ENCODE peak calls at places on chromosomes 12 and 14, in seven cellular contexts. One of them, this sample, is unnamed.

GRCh38 chr12:48572326-48572725 is 2.5 kb upstream of the LALBA start:
- DNase-seq in stromal cell of bone marrow: no peak
- DNase-seq in pulmonary artery endothelial cell: no peak
- DNase-seq in progenitor cell of endocrine pancreas: no peak
- DNase-seq in naive thymus-derived CD8-positive, alpha-beta T cell: no peak
- DNase-seq in stimulated activated CD4-positive, alpha-beta T cell treated with anti-CD3 and anti-CD28 coated beads, Interleukin-1b, Interleukin-23, amount 100 ng/mL, for 4 hours: no peak
- DNase-seq in kidney tubule cell: no peak
- DNase-seq in this sample: no peak

GRCh38 chr14:99758121-99758871 is 34.9 kb upstream of the EML1 start:
- DNase-seq in pulmonary artery endothelial cell: no peak
- DNase-seq in kidney tubule cell: peak
- DNase-seq in stimulated activated CD4-positive, alpha-beta T cell treated with anti-CD3 and anti-CD28 coated beads, Interleukin-1b, Interleukin-23, amount 100 ng/mL, for 4 hours: no peak
- DNase-seq in stromal cell of bone marrow: peak
- DNase-seq in naive thymus-derived CD8-positive, alpha-beta T cell: no peak
- DNase-seq in progenitor cell of endocrine pancreas: no peak
- DNase-seq in this sample: no peak

GRCh38 chr12:28954333-28954732 is 194.7 kb upstream of the FAR2 start:
- DNase-seq in naive thymus-derived CD8-positive, alpha-beta T cell: no peak
- DNase-seq in progenitor cell of endocrine pancreas: no peak
- DNase-seq in stimulated activated CD4-positive, alpha-beta T cell treated with anti-CD3 and anti-CD28 coated beads, Interleukin-1b, Interleukin-23, amount 100 ng/mL, for 4 hours: no peak
- DNase-seq in stromal cell of bone marrow: no peak
- DNase-seq in pulmonary artery endothelial cell: no peak
- DNase-seq in kidney tubule cell: no peak
- DNase-seq in this sample: no peak

GRCh38 chr12:24815087-24815423 is 133.8 kb downstream of the BCAT1 start:
- DNase-seq in pulmonary artery endothelial cell: no peak
- DNase-seq in progenitor cell of endocrine pancreas: no peak
- DNase-seq in stimulated activated CD4-positive, alpha-beta T cell treated with anti-CD3 and anti-CD28 coated beads, Interleukin-1b, Interleukin-23, amount 100 ng/mL, for 4 hours: no peak
- DNase-seq in naive thymus-derived CD8-positive, alpha-beta T cell: no peak
- DNase-seq in stromal cell of bone marrow: no peak
- DNase-seq in kidney tubule cell: no peak
- DNase-seq in this sample: no peak

GRCh38 chr12:81558031-81558430 is 201.1 kb downstream of the PPFIA2 start:
- DNase-seq in kidney tubule cell: no peak
- DNase-seq in stromal cell of bone marrow: peak
- DNase-seq in stimulated activated CD4-positive, alpha-beta T cell treated with anti-CD3 and anti-CD28 coated beads, Interleukin-1b, Interleukin-23, amount 100 ng/mL, for 4 hours: no peak
- DNase-seq in pulmonary artery endothelial cell: no peak
- DNase-seq in progenitor cell of endocrine pancreas: no peak
- DNase-seq in naive thymus-derived CD8-positive, alpha-beta T cell: no peak
- DNase-seq in this sample: no peak

GRCh38 chr14:21191809-21192446 is 36.1 kb upstream of the OR5AU1 start:
- DNase-seq in naive thymus-derived CD8-positive, alpha-beta T cell: peak
- DNase-seq in progenitor cell of endocrine pancreas: peak
- DNase-seq in pulmonary artery endothelial cell: no peak
- DNase-seq in stimulated activated CD4-positive, alpha-beta T cell treated with anti-CD3 and anti-CD28 coated beads, Interleukin-1b, Interleukin-23, amount 100 ng/mL, for 4 hours: peak
- DNase-seq in stromal cell of bone marrow: peak
- DNase-seq in kidney tubule cell: peak
- DNase-seq in this sample: peak

GRCh38 chr12:110920324-110920910 is at the start of gene MYL2:
- DNase-seq in pulmonary artery endothelial cell: no peak
- DNase-seq in stromal cell of bone marrow: no peak
- DNase-seq in progenitor cell of endocrine pancreas: no peak
- DNase-seq in stimulated activated CD4-positive, alpha-beta T cell treated with anti-CD3 and anti-CD28 coated beads, Interleukin-1b, Interleukin-23, amount 100 ng/mL, for 4 hours: no peak
- DNase-seq in naive thymus-derived CD8-positive, alpha-beta T cell: no peak
- DNase-seq in kidney tubule cell: no peak
- DNase-seq in this sample: no peak

GRCh38 chr12:32612658-32613614 is 66.2 kb upstream of the DNM1L start:
- DNase-seq in progenitor cell of endocrine pancreas: no peak
- DNase-seq in pulmonary artery endothelial cell: no peak
- DNase-seq in stromal cell of bone marrow: no peak
- DNase-seq in stimulated activated CD4-positive, alpha-beta T cell treated with anti-CD3 and anti-CD28 coated beads, Interleukin-1b, Interleukin-23, amount 100 ng/mL, for 4 hours: no peak
- DNase-seq in naive thymus-derived CD8-positive, alpha-beta T cell: no peak
- DNase-seq in kidney tubule cell: no peak
- DNase-seq in this sample: no peak

GRCh38 chr12:54991161-54991991 is 6.8 kb upstream of the TESPA1 start:
- DNase-seq in naive thymus-derived CD8-positive, alpha-beta T cell: no peak
- DNase-seq in pulmonary artery endothelial cell: no peak
- DNase-seq in kidney tubule cell: peak
- DNase-seq in stromal cell of bone marrow: no peak
- DNase-seq in stimulated activated CD4-positive, alpha-beta T cell treated with anti-CD3 and anti-CD28 coated beads, Interleukin-1b, Interleukin-23, amount 100 ng/mL, for 4 hours: no peak
- DNase-seq in progenitor cell of endocrine pancreas: no peak
- DNase-seq in this sample: no peak

GRCh38 chr12:109549613-109550309 is 23.5 kb downstream of the MMAB start:
- DNase-seq in pulmonary artery endothelial cell: no peak
- DNase-seq in naive thymus-derived CD8-positive, alpha-beta T cell: peak
- DNase-seq in stimulated activated CD4-positive, alpha-beta T cell treated with anti-CD3 and anti-CD28 coated beads, Interleukin-1b, Interleukin-23, amount 100 ng/mL, for 4 hours: no peak
- DNase-seq in progenitor cell of endocrine pancreas: no peak
- DNase-seq in kidney tubule cell: no peak
- DNase-seq in stromal cell of bone marrow: no peak
- DNase-seq in this sample: no peak

GRCh38 chr12:18383203-18383602 is 121.9 kb downstream of the PIK3C2G start:
- DNase-seq in naive thymus-derived CD8-positive, alpha-beta T cell: no peak
- DNase-seq in pulmonary artery endothelial cell: no peak
- DNase-seq in progenitor cell of endocrine pancreas: no peak
- DNase-seq in stimulated activated CD4-positive, alpha-beta T cell treated with anti-CD3 and anti-CD28 coated beads, Interleukin-1b, Interleukin-23, amount 100 ng/mL, for 4 hours: no peak
- DNase-seq in kidney tubule cell: peak
- DNase-seq in stromal cell of bone marrow: peak
- DNase-seq in this sample: no peak

GRCh38 chr14:50085570-50086315 is 30.6 kb downstream of the VCPKMT start:
- DNase-seq in naive thymus-derived CD8-positive, alpha-beta T cell: no peak
- DNase-seq in progenitor cell of endocrine pancreas: no peak
- DNase-seq in pulmonary artery endothelial cell: no peak
- DNase-seq in stromal cell of bone marrow: peak
- DNase-seq in stimulated activated CD4-positive, alpha-beta T cell treated with anti-CD3 and anti-CD28 coated beads, Interleukin-1b, Interleukin-23, amount 100 ng/mL, for 4 hours: no peak
- DNase-seq in kidney tubule cell: peak
- DNase-seq in this sample: no peak

GRCh38 chr12:101750152-101750551 is 10.9 kb upstream of the SYCP3 start:
- DNase-seq in kidney tubule cell: no peak
- DNase-seq in stimulated activated CD4-positive, alpha-beta T cell treated with anti-CD3 and anti-CD28 coated beads, Interleukin-1b, Interleukin-23, amount 100 ng/mL, for 4 hours: no peak
- DNase-seq in progenitor cell of endocrine pancreas: no peak
- DNase-seq in stromal cell of bone marrow: no peak
- DNase-seq in pulmonary artery endothelial cell: no peak
- DNase-seq in naive thymus-derived CD8-positive, alpha-beta T cell: no peak
- DNase-seq in this sample: no peak

GRCh38 chr14:81784084-81784483 is 250.4 kb upstream of the SEL1L start:
- DNase-seq in pulmonary artery endothelial cell: no peak
- DNase-seq in stromal cell of bone marrow: peak
- DNase-seq in progenitor cell of endocrine pancreas: no peak
- DNase-seq in kidney tubule cell: peak
- DNase-seq in stimulated activated CD4-positive, alpha-beta T cell treated with anti-CD3 and anti-CD28 coated beads, Interleukin-1b, Interleukin-23, amount 100 ng/mL, for 4 hours: no peak
- DNase-seq in naive thymus-derived CD8-positive, alpha-beta T cell: no peak
- DNase-seq in this sample: no peak

GRCh38 chr14:92748259-92749016 is at the start of gene LGMN:
- DNase-seq in pulmonary artery endothelial cell: peak
- DNase-seq in stimulated activated CD4-positive, alpha-beta T cell treated with anti-CD3 and anti-CD28 coated beads, Interleukin-1b, Interleukin-23, amount 100 ng/mL, for 4 hours: peak
- DNase-seq in kidney tubule cell: peak
- DNase-seq in stromal cell of bone marrow: peak
- DNase-seq in progenitor cell of endocrine pancreas: peak
- DNase-seq in naive thymus-derived CD8-positive, alpha-beta T cell: peak
- DNase-seq in this sample: peak

GRCh38 chr12:96364092-96364700 is 36.0 kb downstream of the CDK17 start:
- DNase-seq in pulmonary artery endothelial cell: no peak
- DNase-seq in kidney tubule cell: no peak
- DNase-seq in stimulated activated CD4-positive, alpha-beta T cell treated with anti-CD3 and anti-CD28 coated beads, Interleukin-1b, Interleukin-23, amount 100 ng/mL, for 4 hours: no peak
- DNase-seq in naive thymus-derived CD8-positive, alpha-beta T cell: no peak
- DNase-seq in stromal cell of bone marrow: no peak
- DNase-seq in progenitor cell of endocrine pancreas: no peak
- DNase-seq in this sample: no peak

GRCh38 chr14:69105326-69105725 is 47.6 kb downstream of the DCAF5 start:
- DNase-seq in naive thymus-derived CD8-positive, alpha-beta T cell: no peak
- DNase-seq in pulmonary artery endothelial cell: peak
- DNase-seq in kidney tubule cell: peak
- DNase-seq in stimulated activated CD4-positive, alpha-beta T cell treated with anti-CD3 and anti-CD28 coated beads, Interleukin-1b, Interleukin-23, amount 100 ng/mL, for 4 hours: no peak
- DNase-seq in progenitor cell of endocrine pancreas: no peak
- DNase-seq in stromal cell of bone marrow: peak
- DNase-seq in this sample: no peak

GRCh38 chr12:52203126-52203921 is 11.5 kb upstream of the KRT80 start:
- DNase-seq in progenitor cell of endocrine pancreas: no peak
- DNase-seq in pulmonary artery endothelial cell: no peak
- DNase-seq in stromal cell of bone marrow: peak
- DNase-seq in kidney tubule cell: peak
- DNase-seq in stimulated activated CD4-positive, alpha-beta T cell treated with anti-CD3 and anti-CD28 coated beads, Interleukin-1b, Interleukin-23, amount 100 ng/mL, for 4 hours: no peak
- DNase-seq in naive thymus-derived CD8-positive, alpha-beta T cell: peak
- DNase-seq in this sample: peak

GRCh38 chr14:56514663-56515371 is 64.8 kb upstream of the TMEM260 start:
- DNase-seq in stimulated activated CD4-positive, alpha-beta T cell treated with anti-CD3 and anti-CD28 coated beads, Interleukin-1b, Interleukin-23, amount 100 ng/mL, for 4 hours: no peak
- DNase-seq in stromal cell of bone marrow: peak
- DNase-seq in kidney tubule cell: peak
- DNase-seq in naive thymus-derived CD8-positive, alpha-beta T cell: no peak
- DNase-seq in progenitor cell of endocrine pancreas: no peak
- DNase-seq in pulmonary artery endothelial cell: no peak
- DNase-seq in this sample: no peak